ENCODE peak calls at places on chromosomes 6 and 20, in six cellular contexts. D is CD4-positive, alpha-beta memory T cell; W is endothelial cell; P is CD4-positive, alpha-beta T cell; Y is SJSA1; L is GM13976. M is an unnamed sample.

GRCh38 chr6:161668665-161669064 is 394.8 kb upstream of the AGPAT4 start:
- DNase-seq in Y (no peak), D (no peak), L (no peak), W (no peak), P (no peak), M (no peak)

GRCh38 chr6:150631283-150631981 is 31.7 kb downstream of the PLEKHG1 start:
- DNase-seq in Y (no peak), W (no peak), D (no peak), P (no peak), L (peak; percentile 27), M (no peak)

GRCh38 chr20:51631011-51631950 is 88.8 kb upstream of the NFATC2 start:
- DNase-seq in P (no peak), Y (peak; percentile 98), L (no peak), W (no peak), D (no peak), M (peak; percentile 41)

GRCh38 chr20:3896302-3896701 is 7.1 kb downstream of the PANK2 start:
- DNase-seq in D (no peak), P (no peak), L (no peak), Y (no peak), W (no peak), M (no peak)

GRCh38 chr6:140252099-140252498 is 877.7 kb upstream of the CITED2 start:
- DNase-seq in P (no peak), L (no peak), Y (no peak), D (no peak), W (no peak), M (no peak)

GRCh38 chr6:144343736-144344428 is 58.7 kb downstream of the UTRN start:
- DNase-seq in W (no peak), D (peak; percentile 74), Y (no peak), P (peak; percentile 41), L (peak; percentile 57), M (peak; percentile 88)

GRCh38 chr6:153138930-153139329 is 7.8 kb upstream of the RGS17 start:
- DNase-seq in L (no peak), D (no peak), Y (no peak), P (no peak), W (no peak), M (no peak)

GRCh38 chr20:43824699-43825402 is 89.8 kb upstream of the TOX2 start:
- DNase-seq in L (no peak), W (peak; percentile 44), D (no peak), Y (no peak), P (no peak), M (no peak)

GRCh38 chr6:160102956-160103824 is 18.4 kb upstream of the SLC22A1 start:
- DNase-seq in D (peak; percentile 17), Y (peak; percentile 19), L (peak; percentile 67), W (peak; percentile 39), P (no peak), M (no peak)

GRCh38 chr6:15522427-15522826 is 140.4 kb downstream of the DTNBP1 start:
- DNase-seq in Y (no peak), D (no peak), W (no peak), L (no peak), P (no peak), M (no peak)

GRCh38 chr20:22411568-22412450 is 172.6 kb downstream of the FOXA2 start:
- DNase-seq in P (no peak), L (no peak), Y (no peak), D (no peak), W (no peak), M (no peak)

GRCh38 chr20:61940491-61940890 is 125.2 kb downstream of the TAF4 start:
- DNase-seq in L (no peak), P (no peak), Y (no peak), W (no peak), D (no peak), M (no peak)

M was measured in CD4-positive, CD25-positive, alpha-beta regulatory T cell.